ENCODE peak calls at places on chromosomes 11 and 22, in five cellular contexts. U, F, Q, L and R are unnamed samples.
A peak's percentile ranks its signal among the peaks of the same experiment; 100 is the strongest.

GRCh38 chr11:47003180-47003877 is 66.8 kb downstream of the CSTPP1 start:
- DNase-seq in L (no peak), F (no peak), Q (no peak), U (no peak), R (no peak)

GRCh38 chr11:83648610-83649467 is 362.7 kb upstream of the CCDC90B start:
- DNase-seq in F (no peak), L (no peak), U (no peak), Q (no peak), R (no peak)

GRCh38 chr22:39303892-39304671 is 15.3 kb downstream of the RPL3 start:
- DNase-seq in F (no peak), L (no peak), U (no peak), Q (no peak), R (no peak)

GRCh38 chr11:101442171-101442570 is 141.6 kb downstream of the TRPC6 start:
- DNase-seq in Q (no peak), F (no peak), U (no peak), L (no peak), R (peak; percentile 20)

GRCh38 chr22:24994070-24994763 is 41.7 kb downstream of the KIAA1671 start:
- DNase-seq in Q (peak; percentile 88), L (no peak), U (no peak), F (peak; percentile 87), R (peak; percentile 62)

GRCh38 chr11:67273260-67273990 is 7.2 kb downstream of the GRK2 start:
- DNase-seq in F (peak; percentile 11), U (peak; percentile 14), L (no peak), Q (peak; percentile 51), R (no peak)

GRCh38 chr11:123300874-123301695 is 106.0 kb upstream of the CLMP start:
- DNase-seq in F (no peak), Q (no peak), U (no peak), L (no peak), R (peak; percentile 56)

GRCh38 chr22:16866167-16866566 is 41.0 kb upstream of the XKR3 start:
- DNase-seq in U (no peak), F (no peak), Q (no peak), L (no peak), R (peak; percentile 0)

GRCh38 chr22:27247691-27248434 is 553.7 kb downstream of the MN1 start:
- DNase-seq in Q (no peak), F (no peak), L (no peak), U (peak; percentile 66), R (peak; percentile 93)

GRCh38 chr22:43945632-43946390 is 9.4 kb upstream of the SAMM50 start:
- DNase-seq in F (peak; percentile 70), U (peak; percentile 25), L (no peak), Q (peak; percentile 84), R (peak; percentile 64)

GRCh38 chr11:65918211-65919150 is at the start of gene C11orf68:
- DNase-seq in U (peak; percentile 56), Q (no peak), L (no peak), F (no peak), R (no peak)

GRCh38 chr11:83033972-83034672 is 37.6 kb downstream of the RAB30 start:
- DNase-seq in L (no peak), Q (peak; percentile 67), U (peak; percentile 54), F (peak; percentile 63), R (peak; percentile 97)

GRCh38 chr11:105357764-105358163 is 218.2 kb upstream of the CARD18 start:
- DNase-seq in Q (no peak), U (no peak), F (no peak), L (no peak), R (peak; percentile 60)

GRCh38 chr22:23518381-23519187 is 61.5 kb downstream of the IGLL1 start:
- DNase-seq in Q (no peak), U (no peak), F (no peak), L (no peak), R (no peak)

GRCh38 chr11:67056640-67057409 is at the start of gene RHOD:
- DNase-seq in U (peak; percentile 29), L (no peak), F (peak; percentile 79), Q (peak; percentile 81), R (no peak)

GRCh38 chr11:44630511-44631210 is 65.2 kb downstream of the CD82 start:
- DNase-seq in U (peak; percentile 10), F (peak; percentile 5), L (no peak), Q (peak; percentile 38), R (no peak)

GRCh38 chr22:32904044-32904443 is 102.5 kb downstream of the TIMP3 start:
- DNase-seq in L (no peak), F (peak; percentile 15), U (peak; percentile 69), Q (no peak), R (peak; percentile 38)

GRCh38 chr22:38068641-38069371 is 11.6 kb downstream of the PICK1 start:
- DNase-seq in Q (no peak), U (no peak), L (no peak), F (no peak), R (no peak)

GRCh38 chr22:38067771-38068360 is 10.7 kb downstream of the PICK1 start:
- DNase-seq in Q (no peak), U (no peak), L (no peak), F (no peak), R (no peak)

GRCh38 chr22:38070250-38070921 is 13.2 kb downstream of the PICK1 start:
- DNase-seq in U (no peak), Q (no peak), F (no peak), L (no peak), R (no peak)

GRCh38 chr22:38071421-38072321 is 12.3 kb downstream of the SLC16A8 start:
- DNase-seq in U (no peak), Q (no peak), F (no peak), L (no peak), R (no peak)

GRCh38 chr22:38069372-38070249 is 12.4 kb downstream of the PICK1 start:
- DNase-seq in Q (no peak), U (peak; percentile 71), L (peak; percentile 13), F (peak; percentile 29), R (peak; percentile 55)
- TF ChIP-seq CTCF in Q (peak; percentile 12), U (peak; percentile 65), L (peak; percentile 14), F (peak; percentile 26), R (peak; percentile 65)

GRCh38 chr22:45550416-45550815 is 47.7 kb downstream of the FBLN1 start:
- DNase-seq in F (no peak), U (no peak), L (no peak), Q (no peak), R (no peak)

GRCh38 chr22:45552017-45552411 is 49.3 kb downstream of the FBLN1 start:
- DNase-seq in U (no peak), L (no peak), Q (no peak), F (no peak), R (no peak)

GRCh38 chr22:45549739-45550138 is 47.1 kb downstream of the FBLN1 start:
- DNase-seq in L (no peak), Q (no peak), U (no peak), F (no peak), R (no peak)

GRCh38 chr22:45551310-45552016 is 48.8 kb downstream of the FBLN1 start:
- DNase-seq in Q (no peak), F (no peak), U (peak; percentile 68), L (no peak), R (no peak)

DNA sequence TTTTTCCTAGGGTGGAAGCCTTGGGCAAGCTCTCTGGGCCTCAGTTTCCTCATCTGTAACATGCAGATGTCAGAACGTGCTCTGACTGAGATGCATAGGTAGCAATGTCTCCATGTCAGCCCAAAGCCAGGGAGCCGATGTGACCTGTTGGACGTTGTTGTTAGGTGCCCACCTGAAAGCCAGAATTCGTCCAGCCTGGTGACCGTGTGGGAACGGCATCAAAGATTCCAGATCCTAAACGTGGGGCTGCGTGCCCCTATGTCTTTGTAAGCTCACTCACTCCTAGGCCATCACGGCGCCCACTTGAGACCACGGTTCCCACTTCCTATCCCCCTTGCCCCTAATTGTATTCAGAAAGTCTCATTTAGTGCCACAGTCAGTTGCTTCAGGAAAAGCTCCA is 48.2 kb downstream of the FBLN1 start:
- DNase-seq in U (no peak), F (no peak), Q (no peak), L (no peak), R (no peak)
- H3K4me3 ChIP-seq in U (no peak overlapping the region), F (no peak overlapping the region), Q (no peak overlapping the region), L (no peak overlapping the region), R (no peak overlapping the region)

GRCh38 chr11:8754241-8754640 is 71.6 kb downstream of the RPL27A start:
- DNase-seq in U (no peak), Q (no peak), F (no peak), L (no peak), R (peak; percentile 76)
- TF ChIP-seq CTCF in U (no peak), Q (no peak), F (peak; percentile 12), L (no peak), R (peak; percentile 58)

GRCh38 chr11:48105096-48105990 is 111.3 kb upstream of the OR4B1 start:
- DNase-seq in F (no peak), U (no peak), Q (no peak), L (no peak), R (no peak)
- H3K4me3 ChIP-seq in F (no peak overlapping the region), U (no peak overlapping the region), Q (no peak overlapping the region), L (no peak overlapping the region), R (no peak overlapping the region)

GRCh38 chr11:117143390-117143789 is 697 bp upstream of the PAFAH1B2 start:
- DNase-seq in Q (peak; percentile 67), U (peak; percentile 69), F (peak; percentile 58), L (no peak), R (peak; percentile 58)

GRCh38 chr11:117144477-117145392 is 648 bp downstream of the PAFAH1B2 start:
- DNase-seq in F (peak; percentile 61), L (peak; percentile 33), Q (peak; percentile 69), U (peak; percentile 71), R (peak; percentile 82)

GRCh38 chr11:117143871-117144476 is at the start of gene PAFAH1B2:
- DNase-seq in Q (peak; percentile 98), L (peak; percentile 84), F (peak; percentile 97), U (peak; percentile 96), R (peak; percentile 90)

GRCh38 chr11:117146521-117146920 is 2.4 kb downstream of the PAFAH1B2 start:
- DNase-seq in F (no peak), U (no peak), L (no peak), Q (no peak), R (peak; percentile 20)

GRCh38 chr11:117145393-117145761 is 1.3 kb downstream of the PAFAH1B2 start:
- DNase-seq in Q (no peak), L (no peak), F (peak; percentile 18), U (peak; percentile 56), R (peak; percentile 60)
- TF ChIP-seq CTCF in Q (no peak), L (peak; percentile 18), F (no peak), U (no peak), R (peak; percentile 38)

GRCh38 chr11:12222099-12222751 is 111.8 kb downstream of the MICAL2 start:
- DNase-seq in Q (peak; percentile 74), F (peak; percentile 69), U (no peak), L (no peak), R (no peak)
- H3K4me3 ChIP-seq in Q (no peak overlapping the region), F (no peak overlapping the region), U (no peak overlapping the region), L (no peak overlapping the region), R (no peak overlapping the region)

GRCh38 chr11:70456921-70457532 is 58.7 kb downstream of the CTTN start:
- DNase-seq in F (no peak), L (no peak), Q (no peak), U (no peak), R (peak; percentile 63)
- TF ChIP-seq CTCF in F (no peak), L (no peak), Q (no peak), U (no peak), R (no peak)